ENCODE peak calls at places on chromosomes 6 and 20, in eight cellular contexts. One of them, this sample, is unnamed.

GRCh38 chr20:34639755-34640222 is 37.1 kb downstream of the PIGU start:
- DNase-seq in myocyte: peak; percentile 65
- DNase-seq in iris pigment epithelial cell: no peak
- DNase-seq in GM04503: no peak
- DNase-seq in stimulated activated naive CD8-positive, alpha-beta T cell treated with anti-CD3 and anti-CD28 coated beads, Interleukin-15, Interleukin-2, amounts not matched to agents 100 U/mL and 50 U/mL, for 24 hours: no peak
- DNase-seq in T-helper 17 cell: no peak
- DNase-seq in Kasumi-1: no peak
- DNase-seq in mammary epithelial cell: no peak
- DNase-seq in this sample: no peak

GRCh38 chr6:4426916-4427315 is 291.5 kb upstream of the ECI2 start:
- DNase-seq in stimulated activated naive CD8-positive, alpha-beta T cell treated with anti-CD3 and anti-CD28 coated beads, Interleukin-15, Interleukin-2, amounts not matched to agents 100 U/mL and 50 U/mL, for 24 hours: no peak
- DNase-seq in Kasumi-1: no peak
- DNase-seq in myocyte: no peak
- DNase-seq in iris pigment epithelial cell: no peak
- DNase-seq in T-helper 17 cell: no peak
- DNase-seq in GM04503: no peak
- DNase-seq in mammary epithelial cell: no peak
- DNase-seq in this sample: no peak

GRCh38 chr6:105363100-105363754 is 39.7 kb downstream of the PREP start:
- DNase-seq in myocyte: peak; percentile 63
- DNase-seq in stimulated activated naive CD8-positive, alpha-beta T cell treated with anti-CD3 and anti-CD28 coated beads, Interleukin-15, Interleukin-2, amounts not matched to agents 100 U/mL and 50 U/mL, for 24 hours: no peak
- DNase-seq in GM04503: no peak
- DNase-seq in mammary epithelial cell: peak; percentile 33
- DNase-seq in T-helper 17 cell: no peak
- DNase-seq in iris pigment epithelial cell: peak; percentile 40
- DNase-seq in Kasumi-1: peak; percentile 24
- DNase-seq in this sample: no peak

GRCh38 chr6:119110601-119111548 is 32.4 kb upstream of the FAM184A start:
- DNase-seq in T-helper 17 cell: no peak
- DNase-seq in stimulated activated naive CD8-positive, alpha-beta T cell treated with anti-CD3 and anti-CD28 coated beads, Interleukin-15, Interleukin-2, amounts not matched to agents 100 U/mL and 50 U/mL, for 24 hours: peak; percentile 18
- DNase-seq in myocyte: peak; percentile 69
- DNase-seq in GM04503: peak; percentile 28
- DNase-seq in iris pigment epithelial cell: peak; percentile 59
- DNase-seq in Kasumi-1: peak; percentile 70
- DNase-seq in mammary epithelial cell: peak; percentile 41
- DNase-seq in this sample: peak; percentile 26

GRCh38 chr6:32182617-32183016 is 1.4 kb downstream of the AGER start:
- DNase-seq in stimulated activated naive CD8-positive, alpha-beta T cell treated with anti-CD3 and anti-CD28 coated beads, Interleukin-15, Interleukin-2, amounts not matched to agents 100 U/mL and 50 U/mL, for 24 hours: no peak
- DNase-seq in mammary epithelial cell: no peak
- DNase-seq in T-helper 17 cell: no peak
- DNase-seq in GM04503: no peak
- DNase-seq in Kasumi-1: no peak
- DNase-seq in myocyte: no peak
- DNase-seq in iris pigment epithelial cell: no peak
- DNase-seq in this sample: no peak

GRCh38 chr6:43735642-43736199 is 34.3 kb upstream of the VEGFA start:
- DNase-seq in stimulated activated naive CD8-positive, alpha-beta T cell treated with anti-CD3 and anti-CD28 coated beads, Interleukin-15, Interleukin-2, amounts not matched to agents 100 U/mL and 50 U/mL, for 24 hours: no peak
- DNase-seq in T-helper 17 cell: no peak
- DNase-seq in myocyte: no peak
- DNase-seq in iris pigment epithelial cell: no peak
- DNase-seq in GM04503: no peak
- DNase-seq in Kasumi-1: no peak
- DNase-seq in mammary epithelial cell: peak; percentile 51
- DNase-seq in this sample: no peak

GRCh38 chr20:24100370-24101011 is 111.9 kb upstream of the GGTLC1 start:
- DNase-seq in stimulated activated naive CD8-positive, alpha-beta T cell treated with anti-CD3 and anti-CD28 coated beads, Interleukin-15, Interleukin-2, amounts not matched to agents 100 U/mL and 50 U/mL, for 24 hours: peak; percentile 58
- DNase-seq in Kasumi-1: peak; percentile 64
- DNase-seq in T-helper 17 cell: peak; percentile 17
- DNase-seq in iris pigment epithelial cell: peak; percentile 43
- DNase-seq in myocyte: no peak
- DNase-seq in mammary epithelial cell: peak; percentile 66
- DNase-seq in GM04503: no peak
- DNase-seq in this sample: peak; percentile 50

GRCh38 chr6:165843568-165844113 is 180.6 kb upstream of the PDE10A start:
- DNase-seq in stimulated activated naive CD8-positive, alpha-beta T cell treated with anti-CD3 and anti-CD28 coated beads, Interleukin-15, Interleukin-2, amounts not matched to agents 100 U/mL and 50 U/mL, for 24 hours: no peak
- DNase-seq in myocyte: no peak
- DNase-seq in iris pigment epithelial cell: no peak
- DNase-seq in Kasumi-1: no peak
- DNase-seq in GM04503: no peak
- DNase-seq in T-helper 17 cell: no peak
- DNase-seq in mammary epithelial cell: no peak
- DNase-seq in this sample: no peak

GRCh38 chr6:158789115-158789917 is 29.9 kb downstream of the EZR start:
- DNase-seq in myocyte: no peak
- DNase-seq in T-helper 17 cell: no peak
- DNase-seq in mammary epithelial cell: no peak
- DNase-seq in stimulated activated naive CD8-positive, alpha-beta T cell treated with anti-CD3 and anti-CD28 coated beads, Interleukin-15, Interleukin-2, amounts not matched to agents 100 U/mL and 50 U/mL, for 24 hours: no peak
- DNase-seq in iris pigment epithelial cell: no peak
- DNase-seq in GM04503: no peak
- DNase-seq in Kasumi-1: peak; percentile 73
- DNase-seq in this sample: peak; percentile 51

GRCh38 chr6:75852721-75853120 is 103.7 kb downstream of the MYO6 start:
- DNase-seq in mammary epithelial cell: no peak
- DNase-seq in Kasumi-1: no peak
- DNase-seq in GM04503: no peak
- DNase-seq in stimulated activated naive CD8-positive, alpha-beta T cell treated with anti-CD3 and anti-CD28 coated beads, Interleukin-15, Interleukin-2, amounts not matched to agents 100 U/mL and 50 U/mL, for 24 hours: no peak
- DNase-seq in iris pigment epithelial cell: peak; percentile 83
- DNase-seq in myocyte: no peak
- DNase-seq in T-helper 17 cell: no peak
- DNase-seq in this sample: no peak

GRCh38 chr6:130240232-130240631 is 17.5 kb upstream of the SAMD3 start:
- DNase-seq in Kasumi-1: no peak
- DNase-seq in mammary epithelial cell: peak; percentile 29
- DNase-seq in iris pigment epithelial cell: peak; percentile 82
- DNase-seq in GM04503: peak; percentile 63
- DNase-seq in stimulated activated naive CD8-positive, alpha-beta T cell treated with anti-CD3 and anti-CD28 coated beads, Interleukin-15, Interleukin-2, amounts not matched to agents 100 U/mL and 50 U/mL, for 24 hours: no peak
- DNase-seq in T-helper 17 cell: no peak
- DNase-seq in myocyte: peak; percentile 40
- DNase-seq in this sample: no peak

GRCh38 chr6:121794630-121795029 is 359.2 kb downstream of the GJA1 start:
- DNase-seq in mammary epithelial cell: peak; percentile 88
- DNase-seq in iris pigment epithelial cell: peak; percentile 98
- DNase-seq in myocyte: peak; percentile 93
- DNase-seq in T-helper 17 cell: no peak
- DNase-seq in stimulated activated naive CD8-positive, alpha-beta T cell treated with anti-CD3 and anti-CD28 coated beads, Interleukin-15, Interleukin-2, amounts not matched to agents 100 U/mL and 50 U/mL, for 24 hours: peak; percentile 6
- DNase-seq in Kasumi-1: no peak
- DNase-seq in GM04503: peak; percentile 73
- DNase-seq in this sample: no peak

GRCh38 chr6:107977283-107977682 is 19.3 kb upstream of the SEC63 start:
- DNase-seq in mammary epithelial cell: peak; percentile 26
- DNase-seq in myocyte: peak; percentile 46
- DNase-seq in stimulated activated naive CD8-positive, alpha-beta T cell treated with anti-CD3 and anti-CD28 coated beads, Interleukin-15, Interleukin-2, amounts not matched to agents 100 U/mL and 50 U/mL, for 24 hours: no peak
- DNase-seq in iris pigment epithelial cell: peak; percentile 34
- DNase-seq in GM04503: no peak
- DNase-seq in Kasumi-1: peak; percentile 48
- DNase-seq in T-helper 17 cell: no peak
- DNase-seq in this sample: no peak

GRCh38 chr20:1267809-1268374 is 1.8 kb downstream of the SNPH start:
- DNase-seq in GM04503: no peak
- DNase-seq in mammary epithelial cell: no peak
- DNase-seq in stimulated activated naive CD8-positive, alpha-beta T cell treated with anti-CD3 and anti-CD28 coated beads, Interleukin-15, Interleukin-2, amounts not matched to agents 100 U/mL and 50 U/mL, for 24 hours: no peak
- DNase-seq in T-helper 17 cell: no peak
- DNase-seq in myocyte: peak; percentile 75
- DNase-seq in iris pigment epithelial cell: no peak
- DNase-seq in Kasumi-1: no peak
- DNase-seq in this sample: no peak

GRCh38 chr6:135310291-135310690 is 129.2 kb downstream of the MYB start:
- DNase-seq in T-helper 17 cell: no peak
- DNase-seq in GM04503: no peak
- DNase-seq in Kasumi-1: peak; percentile 54
- DNase-seq in myocyte: peak; percentile 62
- DNase-seq in stimulated activated naive CD8-positive, alpha-beta T cell treated with anti-CD3 and anti-CD28 coated beads, Interleukin-15, Interleukin-2, amounts not matched to agents 100 U/mL and 50 U/mL, for 24 hours: no peak
- DNase-seq in iris pigment epithelial cell: no peak
- DNase-seq in mammary epithelial cell: no peak
- DNase-seq in this sample: no peak

GRCh38 chr20:4666001-4666470 is 55.7 kb upstream of the PRND start:
- DNase-seq in myocyte: no peak
- DNase-seq in mammary epithelial cell: peak; percentile 95
- DNase-seq in iris pigment epithelial cell: peak; percentile 86
- DNase-seq in T-helper 17 cell: peak; percentile 48
- DNase-seq in Kasumi-1: peak; percentile 69
- DNase-seq in stimulated activated naive CD8-positive, alpha-beta T cell treated with anti-CD3 and anti-CD28 coated beads, Interleukin-15, Interleukin-2, amounts not matched to agents 100 U/mL and 50 U/mL, for 24 hours: peak; percentile 57
- DNase-seq in GM04503: no peak
- DNase-seq in this sample: peak; percentile 66

GRCh38 chr6:136582702-136583471 is 32.7 kb upstream of the MAP7 start:
- DNase-seq in T-helper 17 cell: no peak
- DNase-seq in stimulated activated naive CD8-positive, alpha-beta T cell treated with anti-CD3 and anti-CD28 coated beads, Interleukin-15, Interleukin-2, amounts not matched to agents 100 U/mL and 50 U/mL, for 24 hours: no peak
- DNase-seq in GM04503: peak; percentile 89
- DNase-seq in mammary epithelial cell: peak; percentile 69
- DNase-seq in iris pigment epithelial cell: peak; percentile 92
- DNase-seq in Kasumi-1: peak; percentile 48
- DNase-seq in myocyte: peak; percentile 61
- DNase-seq in this sample: no peak

GRCh38 chr6:118755941-118756646 is 104.7 kb upstream of the CEP85L start:
- DNase-seq in myocyte: no peak
- DNase-seq in T-helper 17 cell: no peak
- DNase-seq in stimulated activated naive CD8-positive, alpha-beta T cell treated with anti-CD3 and anti-CD28 coated beads, Interleukin-15, Interleukin-2, amounts not matched to agents 100 U/mL and 50 U/mL, for 24 hours: peak; percentile 27
- DNase-seq in mammary epithelial cell: no peak
- DNase-seq in iris pigment epithelial cell: no peak
- DNase-seq in GM04503: no peak
- DNase-seq in Kasumi-1: no peak
- DNase-seq in this sample: no peak

GRCh38 chr6:37913210-37913609 is 93.7 kb downstream of the ZFAND3 start:
- DNase-seq in Kasumi-1: no peak
- DNase-seq in mammary epithelial cell: peak; percentile 48
- DNase-seq in stimulated activated naive CD8-positive, alpha-beta T cell treated with anti-CD3 and anti-CD28 coated beads, Interleukin-15, Interleukin-2, amounts not matched to agents 100 U/mL and 50 U/mL, for 24 hours: no peak
- DNase-seq in myocyte: no peak
- DNase-seq in T-helper 17 cell: no peak
- DNase-seq in iris pigment epithelial cell: peak; percentile 69
- DNase-seq in GM04503: no peak
- DNase-seq in this sample: no peak

GRCh38 chr6:96468681-96469224 is 52.9 kb upstream of the UFL1 start:
- DNase-seq in myocyte: no peak
- DNase-seq in T-helper 17 cell: no peak
- DNase-seq in mammary epithelial cell: no peak
- DNase-seq in Kasumi-1: peak; percentile 69
- DNase-seq in iris pigment epithelial cell: no peak
- DNase-seq in stimulated activated naive CD8-positive, alpha-beta T cell treated with anti-CD3 and anti-CD28 coated beads, Interleukin-15, Interleukin-2, amounts not matched to agents 100 U/mL and 50 U/mL, for 24 hours: no peak
- DNase-seq in GM04503: no peak
- DNase-seq in this sample: no peak

GRCh38 chr6:146944809-146945208 is 259.4 kb upstream of the STXBP5 start:
- DNase-seq in iris pigment epithelial cell: no peak
- DNase-seq in Kasumi-1: no peak
- DNase-seq in stimulated activated naive CD8-positive, alpha-beta T cell treated with anti-CD3 and anti-CD28 coated beads, Interleukin-15, Interleukin-2, amounts not matched to agents 100 U/mL and 50 U/mL, for 24 hours: no peak
- DNase-seq in GM04503: no peak
- DNase-seq in myocyte: no peak
- DNase-seq in T-helper 17 cell: no peak
- DNase-seq in mammary epithelial cell: no peak
- DNase-seq in this sample: no peak

GRCh38 chr6:23905301-23905700 is 220.7 kb upstream of the NRSN1 start:
- DNase-seq in stimulated activated naive CD8-positive, alpha-beta T cell treated with anti-CD3 and anti-CD28 coated beads, Interleukin-15, Interleukin-2, amounts not matched to agents 100 U/mL and 50 U/mL, for 24 hours: no peak
- DNase-seq in T-helper 17 cell: no peak
- DNase-seq in GM04503: no peak
- DNase-seq in iris pigment epithelial cell: no peak
- DNase-seq in mammary epithelial cell: no peak
- DNase-seq in Kasumi-1: peak; percentile 6
- DNase-seq in myocyte: no peak
- DNase-seq in this sample: no peak

GRCh38 chr6:169139179-169139971 is 114.3 kb downstream of the THBS2 start:
- DNase-seq in stimulated activated naive CD8-positive, alpha-beta T cell treated with anti-CD3 and anti-CD28 coated beads, Interleukin-15, Interleukin-2, amounts not matched to agents 100 U/mL and 50 U/mL, for 24 hours: no peak
- DNase-seq in iris pigment epithelial cell: no peak
- DNase-seq in GM04503: no peak
- DNase-seq in T-helper 17 cell: no peak
- DNase-seq in myocyte: no peak
- DNase-seq in Kasumi-1: no peak
- DNase-seq in mammary epithelial cell: no peak
- DNase-seq in this sample: no peak

GRCh38 chr6:29752451-29753308 is 29.4 kb downstream of the HLA-F start:
- DNase-seq in T-helper 17 cell: peak; percentile 74
- DNase-seq in mammary epithelial cell: peak; percentile 92
- DNase-seq in Kasumi-1: peak; percentile 94
- DNase-seq in GM04503: peak; percentile 68
- DNase-seq in myocyte: peak; percentile 87
- DNase-seq in iris pigment epithelial cell: peak; percentile 82
- DNase-seq in stimulated activated naive CD8-positive, alpha-beta T cell treated with anti-CD3 and anti-CD28 coated beads, Interleukin-15, Interleukin-2, amounts not matched to agents 100 U/mL and 50 U/mL, for 24 hours: peak; percentile 89
- DNase-seq in this sample: peak; percentile 79

GRCh38 chr20:21512634-21513180 is 1.2 kb downstream of the NKX2-2 start:
- DNase-seq in iris pigment epithelial cell: no peak
- DNase-seq in T-helper 17 cell: no peak
- DNase-seq in myocyte: no peak
- DNase-seq in GM04503: no peak
- DNase-seq in stimulated activated naive CD8-positive, alpha-beta T cell treated with anti-CD3 and anti-CD28 coated beads, Interleukin-15, Interleukin-2, amounts not matched to agents 100 U/mL and 50 U/mL, for 24 hours: no peak
- DNase-seq in mammary epithelial cell: no peak
- DNase-seq in Kasumi-1: no peak
- DNase-seq in this sample: no peak

GRCh38 chr20:53829706-53830521 is 236.3 kb upstream of the ZNF217 start:
- DNase-seq in iris pigment epithelial cell: peak; percentile 63
- DNase-seq in myocyte: peak; percentile 37
- DNase-seq in Kasumi-1: peak; percentile 15
- DNase-seq in stimulated activated naive CD8-positive, alpha-beta T cell treated with anti-CD3 and anti-CD28 coated beads, Interleukin-15, Interleukin-2, amounts not matched to agents 100 U/mL and 50 U/mL, for 24 hours: no peak
- DNase-seq in GM04503: peak; percentile 69
- DNase-seq in mammary epithelial cell: no peak
- DNase-seq in T-helper 17 cell: no peak
- DNase-seq in this sample: no peak

GRCh38 chr6:157613011-157613522 is 210.0 kb upstream of the SNX9 start:
- DNase-seq in myocyte: no peak
- DNase-seq in T-helper 17 cell: no peak
- DNase-seq in Kasumi-1: no peak
- DNase-seq in iris pigment epithelial cell: peak; percentile 92
- DNase-seq in GM04503: peak; percentile 50
- DNase-seq in mammary epithelial cell: peak; percentile 87
- DNase-seq in stimulated activated naive CD8-positive, alpha-beta T cell treated with anti-CD3 and anti-CD28 coated beads, Interleukin-15, Interleukin-2, amounts not matched to agents 100 U/mL and 50 U/mL, for 24 hours: no peak
- DNase-seq in this sample: no peak

GRCh38 chr6:124022641-124023040 is 219.0 kb downstream of the NKAIN2 start:
- DNase-seq in iris pigment epithelial cell: no peak
- DNase-seq in GM04503: no peak
- DNase-seq in Kasumi-1: no peak
- DNase-seq in mammary epithelial cell: no peak
- DNase-seq in T-helper 17 cell: no peak
- DNase-seq in stimulated activated naive CD8-positive, alpha-beta T cell treated with anti-CD3 and anti-CD28 coated beads, Interleukin-15, Interleukin-2, amounts not matched to agents 100 U/mL and 50 U/mL, for 24 hours: no peak
- DNase-seq in myocyte: no peak
- DNase-seq in this sample: no peak

GRCh38 chr20:33568378-33569289 is 78.7 kb downstream of the CBFA2T2 start:
- DNase-seq in GM04503: no peak
- DNase-seq in Kasumi-1: no peak
- DNase-seq in mammary epithelial cell: no peak
- DNase-seq in stimulated activated naive CD8-positive, alpha-beta T cell treated with anti-CD3 and anti-CD28 coated beads, Interleukin-15, Interleukin-2, amounts not matched to agents 100 U/mL and 50 U/mL, for 24 hours: no peak
- DNase-seq in T-helper 17 cell: no peak
- DNase-seq in iris pigment epithelial cell: no peak
- DNase-seq in myocyte: peak; percentile 46
- DNase-seq in this sample: no peak

This sample was measured in activated T-helper 2 cell treated with anti-CD3 and anti-CD28 coated beads, Interferon-gamma antibody, Interleukin-2, Interleukin-4, amounts not matched to agents 10 μg/mL and 5 μg/mL and 100 μg/mL, durations not matched to agents 14 hours and 24 hours and 36 hours.